ENCODE peak calls at places on chromosomes 5 and 9, in four cellular contexts. One of them, this sample, is unnamed.

GRCh38 chr9:99039388-99040182 is 65.3 kb upstream of the TGFBR1 start:
- DNase-seq in HepG2: no peak
- DNase-seq in GM12878: no peak
- DNase-seq in K562: no peak
- DNase-seq in this sample: no peak

GRCh38 chr9:122213589-122214413 is 15.0 kb downstream of the LHX6 start:
- DNase-seq in K562: peak
- DNase-seq in HepG2: peak
- DNase-seq in GM12878: no peak
- DNase-seq in this sample: peak

GRCh38 chr5:43192558-43193170 is 639 bp downstream of the NIM1K start:
- DNase-seq in GM12878: no peak
- DNase-seq in K562: no peak
- DNase-seq in HepG2: no peak
- DNase-seq in this sample: peak

GRCh38 chr9:87510251-87510683 is 12.6 kb downstream of the DAPK1 start:
- DNase-seq in K562: no peak
- DNase-seq in GM12878: no peak
- DNase-seq in HepG2: no peak
- DNase-seq in this sample: no peak

GRCh38 chr5:31197183-31197582 is 3.7 kb downstream of the CDH6 start:
- DNase-seq in K562: no peak
- DNase-seq in HepG2: no peak
- DNase-seq in GM12878: no peak
- DNase-seq in this sample: no peak

GRCh38 chr9:69122391-69123141 is 51.5 kb upstream of the TJP2 start:
- DNase-seq in GM12878: no peak
- DNase-seq in K562: no peak
- DNase-seq in HepG2: peak
- DNase-seq in this sample: no peak

GRCh38 chr9:79583957-79584654 is 12.3 kb downstream of the TLE4 start:
- DNase-seq in HepG2: no peak
- DNase-seq in K562: peak
- DNase-seq in GM12878: no peak
- DNase-seq in this sample: no peak

GRCh38 chr9:2854617-2855016 is 10.7 kb upstream of the PUM3 start:
- DNase-seq in HepG2: no peak
- DNase-seq in GM12878: no peak
- DNase-seq in K562: no peak
- DNase-seq in this sample: no peak

GRCh38 chr5:171596391-171596878 is 177.0 kb downstream of the FGF18 start:
- DNase-seq in K562: no peak
- DNase-seq in HepG2: no peak
- DNase-seq in GM12878: no peak
- DNase-seq in this sample: no peak

GRCh38 chr5:67300321-67300720 is 103.7 kb upstream of the CD180 start:
- DNase-seq in K562: no peak
- DNase-seq in HepG2: no peak
- DNase-seq in GM12878: no peak
- DNase-seq in this sample: no peak

GRCh38 chr5:140312067-140312790 is 9.3 kb upstream of the PFDN1 start:
- DNase-seq in K562: no peak
- DNase-seq in GM12878: no peak
- DNase-seq in HepG2: no peak
- DNase-seq in this sample: no peak

GRCh38 chr5:6829150-6829784 is 116.0 kb downstream of the TENT4A start:
- DNase-seq in HepG2: no peak
- DNase-seq in GM12878: peak
- DNase-seq in K562: no peak
- DNase-seq in this sample: no peak

GRCh38 chr9:35029852-35030251 is 40.3 kb downstream of the DNAJB5 start:
- DNase-seq in GM12878: no peak
- DNase-seq in K562: no peak
- DNase-seq in HepG2: no peak
- DNase-seq in this sample: no peak

GRCh38 chr5:61817472-61818326 is 485.6 kb downstream of the ZSWIM6 start:
- DNase-seq in K562: peak
- DNase-seq in HepG2: peak
- DNase-seq in GM12878: no peak
- DNase-seq in this sample: peak

GRCh38 chr9:95507456-95508241 is 9.1 kb downstream of the PTCH1 start:
- DNase-seq in K562: peak
- DNase-seq in GM12878: no peak
- DNase-seq in HepG2: peak
- DNase-seq in this sample: peak

GRCh38 chr5:136679233-136679632 is 313.9 kb upstream of the TRPC7 start:
- DNase-seq in HepG2: no peak
- DNase-seq in K562: peak
- DNase-seq in GM12878: no peak
- DNase-seq in this sample: peak

DNA sequence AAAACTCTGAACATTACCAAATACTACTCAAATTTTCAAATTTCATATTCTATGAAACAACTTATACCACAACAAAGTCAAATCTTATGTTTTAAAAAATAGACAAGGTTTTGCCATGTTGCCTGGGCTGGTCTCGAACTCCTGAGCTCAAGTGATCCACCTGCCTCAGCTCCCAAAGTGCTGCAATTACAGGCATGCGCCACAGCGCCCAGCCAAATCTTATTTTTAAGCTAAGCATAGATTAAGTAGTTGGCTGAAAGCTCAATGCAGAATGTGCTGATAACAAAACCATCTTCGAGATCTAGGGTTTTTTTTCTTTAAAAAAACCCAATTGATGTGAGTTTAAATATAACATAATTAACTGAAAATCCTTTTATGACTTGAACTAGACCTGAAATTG is 6.4 kb downstream of the LMBRD2 start:
- DNase-seq in K562: no peak
- DNase-seq in HepG2: no peak
- DNase-seq in GM12878: no peak
- DNase-seq in this sample: no peak
- TF ChIP-seq SIN3A in K562: no peak
- TF ChIP-seq SIN3A in HepG2: no peak
- TF ChIP-seq SIN3A in GM12878: no peak
- TF ChIP-seq SIN3A in this sample: no peak

GRCh38 chr5:150734579-150735384 is 24.0 kb downstream of the DCTN4 start:
- DNase-seq in K562: peak
- DNase-seq in GM12878: peak
- DNase-seq in HepG2: no peak
- DNase-seq in this sample: no peak
- TF ChIP-seq NFIC in K562: peak
- TF ChIP-seq NFIC in GM12878: no peak
- TF ChIP-seq NFIC in HepG2: no peak
- TF ChIP-seq NFIC in this sample: no peak

DNA sequence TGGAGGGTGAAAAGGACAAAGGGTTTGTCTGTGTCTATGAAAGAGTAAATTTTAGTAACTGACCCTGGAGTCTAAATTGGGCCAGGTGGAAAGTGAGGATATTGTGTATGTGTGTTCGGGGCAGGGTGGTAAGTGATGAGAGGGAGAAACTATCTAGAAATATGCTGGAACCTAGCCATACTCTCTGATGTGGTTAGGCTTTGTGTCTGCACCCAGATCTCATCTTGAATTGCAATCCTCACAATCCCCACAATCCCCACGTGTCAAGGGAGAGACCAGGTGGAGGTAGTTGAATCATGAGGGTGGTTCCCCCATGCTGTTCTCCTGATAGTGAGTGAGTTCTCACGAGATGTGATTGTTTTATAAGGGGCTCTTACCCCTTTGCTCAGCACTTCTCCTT is 60.6 kb downstream of the COMMD10 start:
- DNase-seq in GM12878: no peak
- DNase-seq in K562: no peak
- DNase-seq in HepG2: no peak
- DNase-seq in this sample: no peak
- TF ChIP-seq ZBTB33 in GM12878: no peak
- TF ChIP-seq ZBTB33 in K562: no peak
- TF ChIP-seq ZBTB33 in HepG2: no peak
- TF ChIP-seq ZBTB33 in this sample: no peak

DNA sequence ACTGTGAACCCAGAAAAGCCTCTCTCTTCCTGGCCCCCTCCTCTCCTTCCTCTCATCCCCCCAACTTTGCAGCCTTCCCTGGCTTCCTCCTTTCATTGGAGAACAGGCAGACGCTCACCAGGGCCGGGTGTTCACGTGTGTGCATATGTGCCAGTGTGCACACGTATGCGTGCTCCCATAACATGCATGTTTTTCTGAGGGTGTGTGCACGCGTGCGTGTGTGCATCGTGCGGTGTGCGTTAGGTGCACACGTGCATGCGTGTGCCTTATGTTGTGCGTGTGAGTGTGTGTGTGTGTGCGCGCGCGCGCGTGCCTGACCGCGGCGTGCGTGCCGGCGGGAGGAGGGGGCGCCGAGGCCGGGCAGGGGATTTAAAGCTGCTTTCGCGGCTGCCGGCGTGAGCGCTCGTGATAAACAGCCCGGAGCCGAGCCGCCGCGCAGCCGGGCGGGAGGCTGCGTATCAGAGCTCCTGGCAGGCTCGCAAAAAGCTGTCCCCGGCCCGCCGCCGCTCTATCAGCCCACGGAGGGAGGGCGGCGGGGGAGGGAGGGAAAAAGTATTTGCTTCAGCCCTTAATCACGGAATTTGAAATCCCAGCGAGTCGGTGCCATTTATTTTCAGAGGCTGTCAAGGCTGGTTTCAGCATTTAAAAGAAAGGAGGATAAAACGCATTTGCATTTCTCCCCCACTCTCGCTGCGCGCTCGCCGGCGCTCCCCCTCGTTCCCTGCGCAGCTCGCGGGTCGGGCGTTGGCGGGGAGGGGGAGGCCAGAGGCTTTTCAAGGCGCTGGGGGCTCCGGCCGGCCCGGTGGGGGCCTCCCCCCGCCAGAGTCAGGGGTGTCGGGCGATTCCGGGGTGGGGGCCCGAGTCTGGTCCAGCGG is 183.9 kb downstream of the C9orf50 start:
- DNase-seq in GM12878: no peak
- DNase-seq in K562: peak
- DNase-seq in HepG2: no peak
- DNase-seq in this sample: peak
- TF ChIP-seq SIN3A in GM12878: no peak
- TF ChIP-seq SIN3A in K562: no peak
- TF ChIP-seq SIN3A in HepG2: no peak
- TF ChIP-seq SIN3A in this sample: peak

GRCh38 chr9:135592331-135592590 is 30.7 kb downstream of the PAEP start:
- DNase-seq in K562: no peak
- DNase-seq in HepG2: no peak
- DNase-seq in GM12878: no peak
- DNase-seq in this sample: peak
- TF ChIP-seq NFIC in K562: no peak
- TF ChIP-seq NFIC in HepG2: no peak
- TF ChIP-seq NFIC in GM12878: no peak
- TF ChIP-seq NFIC in this sample: no peak

GRCh38 chr5:55634204-55634785 is 77.8 kb downstream of the SLC38A9 start:
- DNase-seq in GM12878: no peak
- DNase-seq in K562: no peak
- DNase-seq in HepG2: no peak
- DNase-seq in this sample: no peak
- TF ChIP-seq ZBTB33 in GM12878: no peak
- TF ChIP-seq ZBTB33 in K562: no peak
- TF ChIP-seq ZBTB33 in HepG2: no peak
- TF ChIP-seq ZBTB33 in this sample: no peak

DNA sequence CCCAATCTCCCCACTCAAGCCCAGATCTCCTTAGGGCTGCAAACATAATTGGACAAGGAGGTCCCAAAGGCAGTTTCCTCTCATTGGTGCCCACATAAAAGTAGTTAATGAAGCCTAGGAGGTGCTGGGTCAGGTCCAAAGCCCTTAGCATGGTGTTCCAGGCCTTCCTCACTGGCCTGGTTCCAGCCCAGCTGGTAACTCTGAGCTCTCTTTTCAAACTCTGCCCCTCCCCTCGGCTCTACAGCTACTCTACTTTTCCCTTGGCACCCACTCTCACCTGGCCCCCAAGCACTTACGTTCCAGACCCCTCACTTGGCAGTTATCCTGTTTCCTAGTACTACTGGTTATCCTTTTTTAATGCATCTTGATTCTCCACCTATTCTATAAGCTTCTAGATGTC is 9.9 kb downstream of the SEPTIN8 start:
- DNase-seq in GM12878: no peak
- DNase-seq in HepG2: no peak
- DNase-seq in K562: no peak
- DNase-seq in this sample: no peak
- TF ChIP-seq SIN3A in GM12878: no peak
- TF ChIP-seq SIN3A in HepG2: no peak
- TF ChIP-seq SIN3A in K562: no peak
- TF ChIP-seq SIN3A in this sample: no peak